ENCODE peak calls at places on chromosomes 2 and 18, in nine cellular contexts. U is stimulated activated CD4-positive, alpha-beta T cell treated with anti-CD3 and anti-CD28 coated beads, Interleukin-1b, Interleukin-23, amount 100 ng/mL, for 4 hours; L is prostate gland; T is SK-N-MC; J is activated T-cell treated with anti-CD3 and anti-CD28 coated beads for 24 hours; C is left colon; E is B cell; N is caudate nucleus; R is A549. Z is an unnamed sample.

GRCh38 chr2:162474006-162474405 is 130.1 kb downstream of the GCA start:
- DNase-seq in C (no peak), L (no peak), U (no peak), T (no peak), J (no peak), N (no peak), E (no peak), R (no peak), Z (no peak)

GRCh38 chr2:120344991-120345975 is 653 bp upstream of the INHBB start:
- DNase-seq in R (no peak), T (no peak), L (peak), E (peak), J (no peak), U (no peak), C (peak), N (no peak), Z (peak)

GRCh38 chr18:7273301-7273911 is 42.5 kb downstream of the LRRC30 start:
- DNase-seq in E (no peak), J (no peak), L (peak), N (no peak), C (peak), R (no peak), T (no peak), U (no peak), Z (no peak)

GRCh38 chr2:70258532-70258875 is 567 bp downstream of the PCYOX1 start:
- DNase-seq in L (peak), J (no peak), C (peak), R (no peak), U (no peak), N (no peak), E (no peak), T (no peak), Z (no peak)

GRCh38 chr2:112121682-112122254 is 16.4 kb upstream of the FBLN7 start:
- DNase-seq in L (no peak), J (no peak), N (no peak), E (no peak), U (peak), C (peak), T (peak), R (peak), Z (peak)

GRCh38 chr2:80689106-80689505 is 384.6 kb upstream of the LRRTM1 start:
- DNase-seq in N (no peak), T (no peak), U (no peak), C (no peak), R (no peak), E (no peak), L (no peak), J (no peak), Z (no peak)

GRCh38 chr2:218368621-218369153 is 12.0 kb downstream of the CATIP start:
- DNase-seq in N (no peak), R (no peak), U (no peak), E (no peak), C (peak), L (peak), T (no peak), J (no peak), Z (no peak)

GRCh38 chr2:48933824-48934223 is 178.3 kb upstream of the LHCGR start:
- DNase-seq in E (no peak), C (no peak), N (no peak), T (no peak), L (no peak), J (no peak), U (no peak), R (no peak), Z (no peak)

GRCh38 chr2:64354857-64355680 is 98.9 kb upstream of the LGALSL start:
- DNase-seq in U (no peak), J (no peak), R (peak), E (no peak), N (no peak), C (no peak), T (no peak), L (no peak), Z (peak)

GRCh38 chr2:43675646-43676321 is 445 bp downstream of the C1GALT1C1L start:
- DNase-seq in E (no peak), R (no peak), J (no peak), C (no peak), L (no peak), T (no peak), U (no peak), N (no peak), Z (peak)

GRCh38 chr18:55998071-55998522 is 410.1 kb upstream of the TCF4 start:
- DNase-seq in J (no peak), N (peak), L (peak), E (no peak), U (no peak), C (no peak), R (no peak), T (no peak), Z (no peak)

GRCh38 chr2:223681125-223681524 is 79.0 kb upstream of the SCG2 start:
- DNase-seq in C (no peak), R (no peak), E (no peak), N (no peak), L (no peak), T (no peak), J (no peak), U (no peak), Z (no peak)

GRCh38 chr18:34926683-34927082 is 114.5 kb upstream of the MAPRE2 start:
- DNase-seq in C (no peak), J (no peak), N (no peak), R (no peak), T (no peak), E (no peak), U (no peak), L (no peak), Z (no peak)

GRCh38 chr2:58266211-58266610 is 25.1 kb upstream of the FANCL start:
- DNase-seq in L (no peak), J (no peak), R (no peak), N (no peak), T (no peak), U (no peak), C (no peak), E (no peak), Z (no peak)